ENCODE peak calls at places on chromosomes 11 and 22, in ten cellular contexts. D, Q, N, K, A, O, L, V, R and J are unnamed samples.

GRCh38 chr22:36901411-36902142 is 11.9 kb upstream of the CSF2RB start:
- DNase-seq in D (no peak), Q (peak; percentile 32), N (no peak), K (no peak), A (no peak), O (no peak), L (peak; percentile 69), V (no peak), R (no peak), J (no peak)

GRCh38 chr11:29781268-29781667 is 235.6 kb downstream of the KCNA4 start:
- DNase-seq in D (no peak), Q (no peak), N (no peak), K (no peak), A (no peak), O (no peak), L (no peak), V (no peak), R (no peak), J (no peak)

GRCh38 chr11:60699282-60699681 is at the start of gene MS4A8:
- DNase-seq in D (peak; percentile 62), Q (no peak), N (peak; percentile 99), K (no peak), A (no peak), O (peak; percentile 94), L (no peak), V (no peak), R (peak; percentile 1), J (no peak)

GRCh38 chr11:68903288-68903630 is 373 bp downstream of the MRPL21 start:
- DNase-seq in D (no peak), Q (no peak), N (no peak), K (no peak), A (no peak), O (no peak), L (no peak), V (no peak), R (no peak), J (no peak)

GRCh38 chr11:99020324-99021225 is at the start of gene CNTN5:
- DNase-seq in D (peak; percentile 53), Q (peak; percentile 84), N (peak; percentile 87), K (no peak), A (no peak), O (peak; percentile 90), L (peak; percentile 90), V (peak; percentile 31), R (peak; percentile 69), J (peak; percentile 84)

GRCh38 chr11:46557684-46558151 is 36.1 kb downstream of the AMBRA1 start:
- DNase-seq in D (no peak), Q (no peak), N (no peak), K (peak; percentile 78), A (no peak), O (no peak), L (peak; percentile 52), V (no peak), R (peak; percentile 69), J (no peak)

GRCh38 chr11:71182791-71183556 is 69.4 kb downstream of the SHANK2 start:
- DNase-seq in D (no peak), Q (no peak), N (no peak), K (no peak), A (peak; percentile 9), O (no peak), L (peak; percentile 18), V (no peak), R (no peak), J (peak; percentile 61)

GRCh38 chr11:117313828-117314768 is 2.0 kb downstream of the BACE1 start:
- DNase-seq in D (no peak), Q (no peak), N (no peak), K (no peak), A (no peak), O (no peak), L (no peak), V (no peak), R (no peak), J (no peak)

GRCh38 chr22:25482091-25482760 is 82.2 kb upstream of the GRK3 start:
- DNase-seq in D (no peak), Q (peak; percentile 19), N (no peak), K (no peak), A (peak; percentile 28), O (no peak), L (no peak), V (no peak), R (no peak), J (no peak)

GRCh38 chr22:23161029-23161428 is 15.8 kb downstream of the RAB36 start:
- DNase-seq in D (no peak), Q (no peak), N (no peak), K (no peak), A (no peak), O (no peak), L (no peak), V (no peak), R (no peak), J (no peak)

GRCh38 chr11:26971961-26972360 is 22.0 kb upstream of the FIBIN start:
- DNase-seq in D (no peak), Q (no peak), N (no peak), K (no peak), A (no peak), O (no peak), L (no peak), V (no peak), R (no peak), J (no peak)

GRCh38 chr11:117618956-117619355 is 178.1 kb downstream of the DSCAML1 start:
- DNase-seq in D (peak; percentile 36), Q (peak; percentile 83), N (no peak), K (no peak), A (no peak), O (peak; percentile 24), L (peak; percentile 85), V (no peak), R (no peak), J (no peak)